ENCODE peak calls at places on chromosomes 7 and 10, in four cellular contexts. N, H, J and D are unnamed samples.

GRCh38 chr7:100400656-100401055 is 27.4 kb downstream of the PILRA start:
- DNase-seq in N (no peak), J (peak), H (peak), D (no peak)

GRCh38 chr7:79741684-79742083 is 288.2 kb upstream of the MAGI2 start:
- DNase-seq in J (no peak), N (no peak), H (no peak), D (peak)

GRCh38 chr10:60963441-60964256 is 19.7 kb upstream of the RHOBTB1 start:
- DNase-seq in N (no peak), H (peak), J (peak), D (no peak)

GRCh38 chr10:79937256-79937635 is 11.7 kb downstream of the SFTPD start:
- DNase-seq in H (no peak), J (no peak), N (no peak), D (no peak)

GRCh38 chr10:132462463-132463332 is 65.7 kb downstream of the PWWP2B start:
- DNase-seq in H (no peak), J (no peak), N (no peak), D (no peak)

GRCh38 chr10:84783386-84783785 is 455.0 kb downstream of the CCSER2 start:
- DNase-seq in N (no peak), J (peak), H (peak), D (peak)

GRCh38 chr7:55171157-55171556 is 152.3 kb downstream of the EGFR start:
- DNase-seq in N (no peak), H (no peak), J (no peak), D (no peak)

GRCh38 chr10:81873231-81873931 is 1.6 kb upstream of the NRG3 start:
- DNase-seq in J (no peak), N (no peak), H (no peak), D (no peak)

GRCh38 chr10:100391163-100392002 is 44.4 kb downstream of the SCD start:
- DNase-seq in N (no peak), H (no peak), J (no peak), D (no peak)

GRCh38 chr10:47298730-47299129 is 1.3 kb upstream of the GDF10 start:
- DNase-seq in H (no peak), N (no peak), J (no peak), D (no peak)

GRCh38 chr10:103498936-103499638 is 5.6 kb downstream of the NEURL1 start:
- DNase-seq in J (no peak), N (no peak), H (no peak), D (no peak)

GRCh38 chr7:74483402-74484336 is 30.0 kb downstream of the GTF2IRD1 start:
- DNase-seq in N (no peak), H (no peak), J (no peak), D (peak)

GRCh38 chr10:46216003-46216634 is 70.7 kb upstream of the ANTXRL start:
- DNase-seq in N (no peak), H (no peak), J (no peak), D (no peak)

GRCh38 chr10:34299105-34299611 is 515.9 kb downstream of the PARD3 start:
- DNase-seq in H (no peak), J (no peak), N (no peak), D (no peak)

GRCh38 chr7:139857791-139858190 is 28.7 kb downstream of the TBXAS1 start:
- DNase-seq in J (no peak), N (no peak), H (no peak), D (no peak)

GRCh38 chr10:15137636-15138035 is 30.9 kb downstream of the NMT2 start:
- DNase-seq in H (no peak), J (no peak), N (no peak), D (no peak)

GRCh38 chr10:77975086-77975666 is 48.6 kb upstream of the DLG5 start:
- DNase-seq in N (no peak), J (no peak), H (peak), D (no peak)

GRCh38 chr10:78203915-78204818 is 170.5 kb downstream of the RPS24 start:
- DNase-seq in N (no peak), H (peak), J (no peak), D (peak)

GRCh38 chr7:1817061-1817712 is 147.1 kb downstream of the ELFN1 start:
- DNase-seq in J (no peak), N (no peak), H (no peak), D (no peak)

GRCh38 chr7:863106-863505 is 13.2 kb upstream of the GET4 start:
- DNase-seq in N (no peak), H (no peak), J (no peak), D (no peak)

GRCh38 chr7:124171068-124171467 is 138.2 kb upstream of the TMEM229A start:
- DNase-seq in H (no peak), J (peak), N (no peak), D (no peak)

GRCh38 chr7:2218444-2218785 is 14.3 kb downstream of the MAD1L1 start:
- DNase-seq in J (no peak), N (no peak), H (no peak), D (no peak)

GRCh38 chr10:129936266-129936922 is 27.7 kb downstream of the EBF3 start:
- DNase-seq in N (no peak), J (no peak), H (no peak), D (no peak)

GRCh38 chr7:1533255-1533568 is 2.7 kb downstream of the MAFK start:
- DNase-seq in N (no peak), H (no peak), J (no peak), D (no peak)

GRCh38 chr10:132510174-132510611 is 27.4 kb upstream of the INPP5A start:
- DNase-seq in N (no peak), J (no peak), H (no peak), D (no peak)

GRCh38 chr7:108261560-108262255 is 131.5 kb upstream of the LAMB4 start:
- DNase-seq in N (no peak), H (no peak), J (no peak), D (no peak)

GRCh38 chr7:99102361-99102760 is 41.5 kb downstream of the SMURF1 start:
- DNase-seq in H (no peak), J (no peak), N (no peak), D (no peak)

GRCh38 chr10:60454336-60454735 is 64.7 kb upstream of the ANK3 start:
- DNase-seq in H (no peak), N (no peak), J (no peak), D (no peak)

GRCh38 chr7:135717686-135718085 is 10.3 kb downstream of the SLC13A4 start:
- DNase-seq in J (no peak), H (no peak), N (no peak), D (no peak)

GRCh38 chr10:21278491-21279216 is 246.8 kb downstream of the SKIDA1 start:
- DNase-seq in N (peak), J (peak), H (peak), D (peak)

GRCh38 chr10:12418000-12418399 is 68.7 kb downstream of the CAMK1D start:
- DNase-seq in J (no peak), H (no peak), N (no peak), D (no peak)

GRCh38 chr7:154675560-154675959 is 327.4 kb downstream of the PAXIP1 start:
- DNase-seq in H (no peak), J (no peak), N (no peak), D (no peak)

GRCh38 chr7:3229904-3230470 is 71.1 kb upstream of the SDK1 start:
- DNase-seq in H (no peak), N (no peak), J (no peak), D (no peak)

GRCh38 chr7:50751136-50751535 is 31.6 kb downstream of the GRB10 start:
- DNase-seq in H (no peak), J (no peak), N (no peak), D (no peak)

GRCh38 chr10:133071801-133072595 is 15.7 kb upstream of the ADGRA1 start:
- DNase-seq in J (no peak), H (no peak), N (no peak), D (no peak)

GRCh38 chr10:91054325-91054724 is 133.4 kb upstream of the ANKRD1 start:
- DNase-seq in N (no peak), J (no peak), H (no peak), D (no peak)

GRCh38 chr7:70210200-70210960 is 612.1 kb downstream of the AUTS2 start:
- DNase-seq in H (no peak), N (no peak), J (no peak), D (no peak)

GRCh38 chr7:42099076-42099836 is 137.8 kb downstream of the GLI3 start:
- DNase-seq in N (no peak), H (no peak), J (no peak), D (no peak)

GRCh38 chr7:42096262-42096661 is 140.7 kb downstream of the GLI3 start:
- DNase-seq in N (no peak), H (no peak), J (no peak), D (no peak)

GRCh38 chr7:42095791-42096190 is 141.2 kb downstream of the GLI3 start:
- DNase-seq in H (no peak), N (no peak), J (no peak), D (no peak)

GRCh38 chr7:42097756-42098155 is 139.3 kb downstream of the GLI3 start:
- DNase-seq in H (peak), J (no peak), N (no peak), D (no peak)

DNA sequence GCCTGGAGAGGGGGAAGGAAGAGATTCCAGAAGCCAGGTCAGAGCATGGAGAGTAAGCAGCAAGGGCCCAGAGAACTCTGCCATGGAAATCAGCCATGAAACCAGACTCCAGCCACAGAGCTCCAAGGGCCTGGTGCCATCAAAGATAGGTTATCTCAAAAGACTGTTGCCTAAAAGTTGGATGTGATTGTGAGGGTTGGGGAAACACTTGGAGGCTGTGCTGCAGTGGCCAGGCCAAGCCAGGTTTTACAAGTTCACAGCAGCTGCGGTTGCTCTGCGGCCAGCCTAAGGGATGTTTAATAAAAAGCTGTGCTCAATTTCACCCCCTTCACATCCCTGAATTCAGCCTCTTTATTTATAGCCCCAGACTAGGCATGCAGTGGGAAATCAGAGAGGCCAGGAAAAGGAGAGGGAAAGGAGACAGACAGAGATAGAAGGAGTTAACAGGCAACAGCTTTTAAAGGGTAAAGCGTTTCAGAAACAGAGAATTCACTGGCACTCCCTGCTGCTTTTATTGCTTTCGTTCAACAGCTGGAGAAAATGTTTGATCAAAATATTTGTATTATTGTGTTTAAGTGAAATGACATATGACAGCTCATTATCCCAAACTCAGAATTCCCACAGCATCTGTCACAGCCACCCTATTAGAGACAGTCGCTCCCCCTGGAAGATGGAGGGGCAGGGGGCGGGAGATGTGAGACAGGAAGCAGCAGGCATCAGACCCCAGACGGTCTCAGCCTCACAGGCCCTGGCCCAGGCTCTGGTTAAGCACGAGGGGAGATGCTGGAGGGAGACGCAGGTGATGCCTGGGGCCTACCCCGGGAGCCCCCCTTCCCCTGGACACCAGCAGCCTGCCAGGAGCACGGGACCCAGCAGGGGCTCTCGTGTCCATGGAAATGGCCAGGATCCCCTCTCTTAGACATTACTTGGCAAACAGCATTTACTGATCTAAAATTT is 140.1 kb downstream of the GLI3 start:
- DNase-seq in J (no peak), N (no peak), H (no peak), D (no peak)
- TF ChIP-seq REST in J (no peak), N (no peak), H (no peak), D (no peak)

DNA sequence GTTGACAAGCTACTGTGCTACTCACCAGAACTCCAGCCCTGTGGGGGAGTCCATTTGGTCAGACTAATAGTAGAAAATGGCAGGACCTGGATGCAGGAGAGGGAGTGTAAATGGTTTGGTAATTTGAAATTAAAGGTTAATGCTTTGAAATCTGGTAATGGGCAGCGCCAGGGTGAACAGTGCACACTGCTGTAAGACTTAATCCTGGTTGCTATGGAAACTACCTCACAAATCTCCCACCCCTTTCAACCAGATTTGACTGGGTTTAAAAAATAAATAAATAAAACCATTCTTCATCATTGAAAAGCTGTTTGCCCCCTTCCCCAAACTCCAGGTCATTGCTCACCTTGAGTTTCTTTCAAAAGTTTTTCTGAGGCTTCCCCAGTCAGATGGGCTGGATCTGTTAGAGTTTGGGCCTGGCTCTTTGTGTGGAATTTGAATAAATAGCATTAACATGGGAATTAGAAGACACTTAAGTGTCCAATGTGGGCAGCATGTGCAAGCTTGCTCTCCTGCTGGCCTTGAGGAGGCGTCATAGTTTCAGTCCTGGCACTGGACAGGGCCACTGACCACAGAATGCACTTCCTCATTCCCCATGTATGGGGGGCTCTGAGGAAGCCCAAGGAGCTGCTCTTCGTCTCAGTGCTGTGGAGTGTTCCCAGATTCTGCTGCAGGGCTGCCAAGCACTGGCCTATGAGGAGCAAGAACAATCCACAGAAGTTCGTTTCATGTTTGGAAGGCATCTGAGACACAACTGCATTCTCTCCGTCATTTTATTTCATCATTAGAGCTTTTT is 90.7 kb downstream of the LRRC4 start:
- DNase-seq in J (no peak), H (no peak), N (no peak), D (no peak)
- TF ChIP-seq ESRRA in J (no peak), H (no peak), N (no peak), D (no peak)

GRCh38 chr7:21218155-21218554 is 209.7 kb upstream of the SP4 start:
- DNase-seq in H (no peak), J (no peak), N (no peak), D (no peak)
- TF ChIP-seq REST in H (no peak), J (no peak), N (no peak), D (no peak)

DNA sequence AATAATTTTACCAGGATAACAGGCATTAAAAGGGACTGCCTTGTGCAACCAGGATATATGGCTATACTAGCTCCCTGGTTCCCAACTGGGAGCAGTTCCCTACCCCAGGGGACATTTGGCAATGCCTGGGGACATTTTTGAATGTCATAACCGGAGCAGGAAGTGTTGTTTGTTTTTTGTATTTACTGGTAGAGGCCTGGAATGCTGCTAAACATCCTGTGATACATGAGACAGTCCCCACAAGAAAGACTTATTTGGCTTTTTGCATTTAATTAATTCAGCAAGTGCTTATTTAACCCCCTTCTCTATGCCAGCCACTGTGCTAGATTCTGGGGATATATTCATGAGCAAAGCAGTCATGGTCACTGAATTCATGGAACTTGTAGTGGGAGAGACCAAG is 181.2 kb downstream of the BBS9 start:
- DNase-seq in N (no peak), J (no peak), H (no peak), D (no peak)
- TF ChIP-seq ESRRA in N (no peak), J (no peak), H (no peak), D (no peak)

GRCh38 chr10:787933-788651 is 98.6 kb upstream of the DIP2C start:
- DNase-seq in N (no peak), H (no peak), J (no peak), D (no peak)
- TF ChIP-seq REST in N (no peak), H (no peak), J (no peak), D (no peak)

GRCh38 chr7:46525876-46526275 is 604.8 kb upstream of the IGFBP3 start:
- DNase-seq in J (no peak), H (no peak), N (no peak), D (peak)
- TF ChIP-seq ESRRA in J (no peak), H (no peak), N (no peak), D (no peak)

GRCh38 chr7:20236790-20237189 is 19.6 kb upstream of the MACC1 start:
- DNase-seq in N (no peak), J (no peak), H (no peak), D (no peak)

GRCh38 chr7:20238754-20239324 is 21.7 kb upstream of the MACC1 start:
- DNase-seq in N (peak), J (peak), H (no peak), D (no peak)

GRCh38 chr7:20238268-20238753 is 21.1 kb upstream of the MACC1 start:
- DNase-seq in N (no peak), J (no peak), H (no peak), D (no peak)

GRCh38 chr7:20236043-20236442 is 18.9 kb upstream of the MACC1 start:
- DNase-seq in N (no peak), J (no peak), H (no peak), D (no peak)

GRCh38 chr7:20237464-20238267 is 20.5 kb upstream of the MACC1 start:
- DNase-seq in H (no peak), N (no peak), J (no peak), D (no peak)
- TF ChIP-seq REST in H (no peak), N (no peak), J (no peak), D (no peak)

DNA sequence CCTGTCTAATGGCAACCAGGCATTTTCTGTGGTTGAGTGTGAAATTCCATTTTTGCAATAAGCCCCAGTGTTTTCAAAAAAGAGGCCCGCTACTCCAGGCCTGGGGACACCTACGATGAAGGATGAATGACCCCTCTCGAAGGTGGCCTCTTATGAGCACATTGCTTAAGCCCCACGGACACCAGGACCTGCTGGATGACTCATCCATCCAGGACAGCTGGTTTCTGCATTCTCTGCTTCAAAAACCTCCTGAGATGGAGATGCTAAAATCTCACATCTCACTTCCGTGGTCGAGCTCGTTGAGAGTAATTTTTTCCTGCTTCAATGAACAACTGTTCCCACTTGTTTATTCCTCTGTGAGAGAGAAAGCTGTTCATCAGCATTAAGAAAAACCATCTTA is 150.2 kb upstream of the FZD8 start:
- DNase-seq in J (no peak), N (no peak), H (no peak), D (no peak)
- TF ChIP-seq ESRRA in J (no peak), N (no peak), H (no peak), D (no peak)

GRCh38 chr7:42605800-42606199 is 306.1 kb downstream of the C7orf25 start:
- DNase-seq in H (no peak), N (no peak), J (no peak), D (no peak)

GRCh38 chr7:42605381-42605780 is 306.5 kb downstream of the C7orf25 start:
- DNase-seq in H (no peak), J (no peak), N (no peak), D (no peak)

GRCh38 chr7:42606217-42606905 is 305.5 kb downstream of the C7orf25 start:
- DNase-seq in H (no peak), N (no peak), J (no peak), D (no peak)

GRCh38 chr7:42603496-42603895 is 308.4 kb downstream of the C7orf25 start:
- DNase-seq in H (no peak), J (no peak), N (no peak), D (no peak)
- TF ChIP-seq REST in H (no peak), J (no peak), N (no peak), D (no peak)